ENCODE peak calls at places on chromosomes 5 and 9, in four cellular contexts. K is natural killer cell, C is right atrium auricular region, Y is tibial nerve. Z is an unnamed sample.

GRCh38 chr5:138544171-138545134 is 1.4 kb upstream of the ETF1 start:
- DNase-seq in K (no peak), C (no peak), Y (no peak), Z (no peak)

GRCh38 chr5:73189816-73190451 is 16.9 kb downstream of the TMEM174 start:
- DNase-seq in K (no peak), C (no peak), Y (no peak), Z (no peak)

GRCh38 chr9:113299800-113300292 is 3.3 kb downstream of the RNF183 start:
- DNase-seq in K (no peak), C (no peak), Y (no peak), Z (peak; percentile 61)

GRCh38 chr9:82987370-82987769 is 75.6 kb downstream of the RASEF start:
- DNase-seq in K (no peak), C (no peak), Y (no peak), Z (no peak)

GRCh38 chr9:16705121-16705604 is 165.3 kb downstream of the BNC2 start:
- DNase-seq in K (no peak), C (peak; percentile 98), Y (peak; percentile 72), Z (no peak)

GRCh38 chr5:1479581-1480188 is 34.4 kb upstream of the SLC6A3 start:
- DNase-seq in K (peak; percentile 46), C (peak; percentile 87), Y (no peak), Z (peak; percentile 92)

GRCh38 chr5:56359809-56360685 is 126.9 kb upstream of the ANKRD55 start:
- DNase-seq in K (no peak), C (no peak), Y (no peak), Z (no peak)

GRCh38 chr5:95350631-95351030 is 40.5 kb upstream of the FAM81B start:
- DNase-seq in K (no peak), C (no peak), Y (no peak), Z (no peak)

GRCh38 chr9:121073038-121073437 is 1.7 kb upstream of the CNTRL start:
- DNase-seq in K (no peak), C (peak; percentile 90), Y (no peak), Z (no peak)

GRCh38 chr5:111627862-111628261 is 115.5 kb upstream of the STARD4 start:
- DNase-seq in K (no peak), C (no peak), Y (no peak), Z (no peak)

GRCh38 chr5:132830436-132831094 is at the start of gene SHROOM1:
- DNase-seq in K (no peak), C (no peak), Y (no peak), Z (no peak)

GRCh38 chr9:105150991-105151685 is 93.3 kb upstream of the SLC44A1 start:
- DNase-seq in K (no peak), C (no peak), Y (no peak), Z (no peak)

GRCh38 chr9:33721674-33722358 is 73.5 kb upstream of the PRSS3 start:
- DNase-seq in K (peak; percentile 89), C (peak; percentile 83), Y (peak; percentile 67), Z (peak; percentile 80)

GRCh38 chr9:31604516-31604915 is 779.9 kb upstream of the ACO1 start:
- DNase-seq in K (no peak), C (no peak), Y (no peak), Z (no peak)

GRCh38 chr9:6501526-6502210 is 88.7 kb downstream of the UHRF2 start:
- DNase-seq in K (no peak), C (no peak), Y (no peak), Z (no peak)

GRCh38 chr9:78860806-78861475 is 564.0 kb downstream of the PSAT1 start:
- DNase-seq in K (no peak), C (no peak), Y (no peak), Z (no peak)

GRCh38 chr5:13378073-13378472 is 566.4 kb downstream of the DNAH5 start:
- DNase-seq in K (no peak), C (no peak), Y (no peak), Z (no peak)

GRCh38 chr5:32474201-32474854 is 29.8 kb upstream of the ZFR start:
- DNase-seq in K (no peak), C (no peak), Y (no peak), Z (no peak)

GRCh38 chr5:133861161-133861737 is 107.2 kb downstream of the C5orf15 start:
- DNase-seq in K (no peak), C (no peak), Y (no peak), Z (no peak)

GRCh38 chr5:124262443-124262842 is 484.0 kb downstream of the ZNF608 start:
- DNase-seq in K (no peak), C (no peak), Y (no peak), Z (no peak)

GRCh38 chr5:58714046-58714445 is 131.2 kb downstream of the RAB3C start:
- DNase-seq in K (no peak), C (no peak), Y (no peak), Z (no peak)

GRCh38 chr9:776086-776485 is 65.4 kb upstream of the DMRT1 start:
- DNase-seq in K (no peak), C (peak; percentile 40), Y (no peak), Z (no peak)

GRCh38 chr9:82202808-82203207 is 214.2 kb downstream of the SPATA31D1 start:
- DNase-seq in K (no peak), C (no peak), Y (no peak), Z (no peak)

GRCh38 chr5:72451771-72452505 is 55.3 kb downstream of the ZNF366 start:
- DNase-seq in K (no peak), C (peak; percentile 79), Y (peak; percentile 60), Z (no peak)

GRCh38 chr5:165525268-165525667 is 2019.8 kb downstream of the MAT2B start:
- DNase-seq in K (no peak), C (no peak), Y (no peak), Z (no peak)

GRCh38 chr5:180396931-180397330 is 43.8 kb upstream of the GFPT2 start:
- DNase-seq in K (no peak), C (no peak), Y (no peak), Z (no peak)

GRCh38 chr5:34743878-34744277 is 87.8 kb downstream of the RAI14 start:
- DNase-seq in K (no peak), C (no peak), Y (no peak), Z (no peak)

GRCh38 chr9:69425402-69425801 is 100.4 kb downstream of the ENTREP1 start:
- DNase-seq in K (no peak), C (no peak), Y (no peak), Z (no peak)

GRCh38 chr5:172276214-172276613 is 7.3 kb downstream of the UBTD2 start:
- DNase-seq in K (no peak), C (no peak), Y (no peak), Z (no peak)

GRCh38 chr5:132094393-132095076 is 20.9 kb downstream of the CSF2 start:
- DNase-seq in K (peak; percentile 16), C (peak; percentile 49), Y (no peak), Z (peak; percentile 55)

GRCh38 chr9:76964612-76965011 is 54.8 kb upstream of the FOXB2 start:
- DNase-seq in K (no peak), C (no peak), Y (no peak), Z (no peak)

GRCh38 chr9:109815366-109815947 is 35.5 kb downstream of the PALM2AKAP2 start:
- DNase-seq in K (no peak), C (no peak), Y (no peak), Z (no peak)

GRCh38 chr5:52560366-52560765 is 227.3 kb upstream of the ITGA1 start:
- DNase-seq in K (no peak), C (no peak), Y (no peak), Z (no peak)

GRCh38 chr9:76216161-76216649 is 178.0 kb downstream of the RFK start:
- DNase-seq in K (no peak), C (no peak), Y (no peak), Z (no peak)

GRCh38 chr5:66057239-66057638 is 86.9 kb upstream of the SREK1 start:
- DNase-seq in K (no peak), C (no peak), Y (no peak), Z (no peak)

GRCh38 chr5:59174248-59174844 is 591.5 kb downstream of the RAB3C start:
- DNase-seq in K (no peak), C (no peak), Y (no peak), Z (no peak)

GRCh38 chr5:149110406-149110805 is 30.9 kb upstream of the ABLIM3 start:
- DNase-seq in K (no peak), C (no peak), Y (no peak), Z (no peak)

DNA sequence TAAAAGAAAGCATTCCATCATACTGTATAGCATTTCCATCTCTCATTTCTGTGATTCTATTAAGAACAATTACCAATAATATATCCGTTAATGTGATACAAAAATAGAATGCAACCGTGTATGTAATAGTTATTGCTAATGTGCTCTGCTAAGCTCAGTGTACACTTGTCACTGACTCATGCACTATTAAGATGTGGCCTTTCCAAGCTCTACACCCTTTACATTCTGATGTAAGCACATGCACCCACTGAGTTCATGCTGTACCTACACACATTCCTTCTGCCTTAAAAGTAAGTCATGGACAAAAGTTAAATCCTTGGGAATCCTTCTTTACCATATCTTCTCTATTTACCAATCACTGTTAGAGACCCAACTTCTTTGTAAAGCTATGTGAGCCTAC is 319.1 kb downstream of the ZSWIM6 start:
- DNase-seq in K (no peak), C (no peak), Y (no peak), Z (no peak)
- TF ChIP-seq CTCF in K (no peak), C (no peak), Y (no peak), Z (no peak)

GRCh38 chr9:136439550-136440408 is at the start of gene INPP5E:
- DNase-seq in K (peak; percentile 91), C (no peak), Y (peak; percentile 38), Z (no peak)
- TF ChIP-seq CTCF in K (peak; percentile 66), C (peak; percentile 95), Y (peak; percentile 56), Z (peak; percentile 87)

GRCh38 chr9:130172858-130173461 is 756 bp downstream of the NCS1 start:
- DNase-seq in K (peak; percentile 67), C (no peak), Y (no peak), Z (no peak)
- TF ChIP-seq CTCF in K (no peak), C (no peak), Y (no peak), Z (no peak)

DNA sequence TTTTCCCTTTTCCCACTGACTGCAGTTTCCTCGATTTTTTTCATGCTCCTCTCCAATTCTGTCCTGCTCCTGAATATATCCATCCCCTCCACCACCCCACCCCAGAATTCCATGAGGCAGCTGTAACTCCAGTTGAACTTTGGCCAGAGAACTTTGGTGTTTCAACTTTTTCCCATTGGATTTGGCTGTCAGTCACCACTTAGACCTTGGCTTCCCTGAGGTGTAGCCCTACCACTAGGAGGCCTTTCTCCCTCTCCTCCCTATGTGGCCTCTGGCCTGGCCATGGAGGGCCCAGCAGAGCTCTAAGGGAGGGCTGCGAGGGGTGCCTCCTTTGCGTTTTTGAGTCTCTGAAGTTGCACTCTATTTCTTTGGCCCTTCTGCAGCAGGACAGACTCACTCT is 261.3 kb downstream of the PIK3R1 start:
- DNase-seq in K (no peak), C (no peak), Y (no peak), Z (no peak)
- TF ChIP-seq CTCF in K (no peak), C (no peak), Y (no peak), Z (no peak)

DNA sequence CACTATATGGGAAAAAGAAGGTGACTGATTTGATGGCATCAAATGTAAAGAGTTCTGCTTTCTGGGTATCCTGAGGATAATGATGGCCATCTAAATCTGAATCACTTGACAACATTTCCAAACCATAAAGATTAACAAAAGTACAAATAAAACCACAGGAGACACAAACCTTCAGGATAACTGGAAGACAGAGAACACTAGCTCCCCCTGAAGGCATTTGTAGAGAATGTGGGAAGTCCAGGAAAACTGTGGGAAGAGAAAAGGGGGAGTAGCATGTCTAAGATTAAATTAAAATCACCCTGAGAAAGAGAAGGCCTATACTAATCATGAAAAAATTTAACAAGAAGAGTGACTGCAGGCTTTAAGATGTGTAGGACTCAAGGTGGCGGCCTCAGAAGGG is 116.2 kb downstream of the PRELID2 start:
- DNase-seq in K (no peak), C (no peak), Y (no peak), Z (no peak)
- TF ChIP-seq CTCF in K (no peak), C (no peak), Y (no peak), Z (no peak)

GRCh38 chr9:36793277-36793676 is 220.6 kb downstream of the MELK start:
- DNase-seq in K (no peak), C (no peak), Y (no peak), Z (no peak)
- TF ChIP-seq CTCF in K (peak; percentile 8), C (no peak), Y (no peak), Z (peak; percentile 11)

Z was measured in CD14-positive monocyte.